ENCODE peak calls at places on chromosomes 5 and 9, in four cellular contexts. One of them, this sample, is unnamed.

GRCh38 chr9:131668439-131669233 is 71.2 kb downstream of the RAPGEF1 start:
- DNase-seq in CD4-positive, CD25-positive, alpha-beta regulatory T cell: peak; percentile 58
- DNase-seq in EL: peak; percentile 75
- DNase-seq in amniotic stem cell: no peak
- DNase-seq in this sample: peak; percentile 79

GRCh38 chr9:109769250-109769649 is 10.7 kb upstream of the PALM2AKAP2 start:
- DNase-seq in CD4-positive, CD25-positive, alpha-beta regulatory T cell: no peak
- DNase-seq in EL: no peak
- DNase-seq in amniotic stem cell: no peak
- DNase-seq in this sample: no peak

GRCh38 chr9:134619456-134619982 is 22.1 kb upstream of the COL5A1 start:
- DNase-seq in CD4-positive, CD25-positive, alpha-beta regulatory T cell: no peak
- DNase-seq in EL: no peak
- DNase-seq in amniotic stem cell: no peak
- DNase-seq in this sample: no peak

GRCh38 chr5:110925398-110925797 is 146.1 kb upstream of the TSLP start:
- DNase-seq in CD4-positive, CD25-positive, alpha-beta regulatory T cell: no peak
- DNase-seq in EL: no peak
- DNase-seq in amniotic stem cell: no peak
- DNase-seq in this sample: no peak

GRCh38 chr5:19891658-19892057 is 96.3 kb downstream of the CDH18 start:
- DNase-seq in CD4-positive, CD25-positive, alpha-beta regulatory T cell: no peak
- DNase-seq in EL: peak; percentile 78
- DNase-seq in amniotic stem cell: no peak
- DNase-seq in this sample: no peak

GRCh38 chr5:36945687-36946086 is 69.1 kb downstream of the NIPBL start:
- DNase-seq in CD4-positive, CD25-positive, alpha-beta regulatory T cell: no peak
- DNase-seq in EL: no peak
- DNase-seq in amniotic stem cell: no peak
- DNase-seq in this sample: no peak

GRCh38 chr5:39424751-39425524 is at the start of gene DAB2:
- DNase-seq in CD4-positive, CD25-positive, alpha-beta regulatory T cell: peak; percentile 1
- DNase-seq in EL: peak; percentile 99
- DNase-seq in amniotic stem cell: peak; percentile 91
- DNase-seq in this sample: peak; percentile 1

GRCh38 chr5:172715931-172716682 is 54.9 kb downstream of the DUSP1 start:
- DNase-seq in CD4-positive, CD25-positive, alpha-beta regulatory T cell: no peak
- DNase-seq in EL: peak; percentile 25
- DNase-seq in amniotic stem cell: no peak
- DNase-seq in this sample: no peak

GRCh38 chr5:87434461-87434860 is 21.7 kb upstream of the CCNH start:
- DNase-seq in CD4-positive, CD25-positive, alpha-beta regulatory T cell: no peak
- DNase-seq in EL: no peak
- DNase-seq in amniotic stem cell: no peak
- DNase-seq in this sample: no peak

GRCh38 chr5:1723476-1723875 is 76.2 kb downstream of the MRPL36 start:
- DNase-seq in CD4-positive, CD25-positive, alpha-beta regulatory T cell: no peak
- DNase-seq in EL: no peak
- DNase-seq in amniotic stem cell: no peak
- DNase-seq in this sample: no peak